ENCODE peak calls at places on chromosomes 13 and 19, in six cellular contexts. Z, D, Y, G, O and I are unnamed samples.

GRCh38 chr19:38429055-38429810 is 3.2 kb upstream of the RASGRP4 start:
- DNase-seq in G (no peak), Z (no peak), D (peak), Y (no peak), O (no peak), I (no peak)

GRCh38 chr19:4624733-4625362 is 14.5 kb upstream of the TNFAIP8L1 start:
- DNase-seq in Z (no peak), O (peak), Y (no peak), D (peak), G (no peak), I (no peak)

GRCh38 chr19:46481187-46481586 is 9.8 kb upstream of the PNMA8A start:
- DNase-seq in D (peak), Z (no peak), G (no peak), O (no peak), Y (peak), I (no peak)

GRCh38 chr19:13234518-13234917 is 84.3 kb downstream of the IER2 start:
- DNase-seq in Z (peak), G (peak), Y (peak), O (no peak), D (peak), I (peak)

GRCh38 chr13:49697468-49697867 is 6.2 kb upstream of the EBPL start:
- DNase-seq in O (no peak), G (no peak), Z (no peak), Y (no peak), D (no peak), I (no peak)

GRCh38 chr13:65907656-65908441 is 1322.3 kb downstream of the PCDH9 start:
- DNase-seq in O (peak), Z (no peak), Y (peak), D (no peak), G (no peak), I (no peak)

GRCh38 chr19:12939292-12939606 is 840 bp downstream of the CALR start:
- DNase-seq in O (peak), D (peak), G (peak), Z (no peak), Y (peak), I (no peak)

GRCh38 chr13:74133657-74134201 is 475 bp downstream of the KLF12 start:
- DNase-seq in Y (peak), G (peak), O (peak), D (peak), Z (peak), I (peak)

GRCh38 chr19:2341987-2342386 is 13.5 kb downstream of the SPPL2B start:
- DNase-seq in Y (no peak), D (no peak), O (no peak), Z (no peak), G (no peak), I (no peak)

GRCh38 chr19:33557720-33558119 is 36.1 kb upstream of the PEPD start:
- DNase-seq in O (no peak), Z (no peak), G (no peak), D (no peak), Y (no peak), I (no peak)

GRCh38 chr19:27679399-27679798 is 1533.6 kb downstream of the UQCRFS1 start:
- DNase-seq in G (no peak), D (no peak), Z (no peak), O (no peak), Y (no peak), I (no peak)

GRCh38 chr19:29893606-29894284 is 48.3 kb upstream of the URI1 start:
- DNase-seq in O (no peak), Y (no peak), D (no peak), G (no peak), Z (no peak), I (no peak)

GRCh38 chr19:44515031-44515430 is 14.4 kb downstream of the CEACAM20 start:
- DNase-seq in D (no peak), Z (no peak), G (no peak), O (no peak), Y (no peak), I (no peak)

GRCh38 chr13:107518780-107519179 is 696.6 kb downstream of the LIG4 start:
- DNase-seq in D (no peak), Z (no peak), G (no peak), O (peak), Y (no peak), I (no peak)

GRCh38 chr19:34575206-34575605 is 93.6 kb downstream of the WTIP start:
- DNase-seq in O (no peak), D (no peak), Y (no peak), G (no peak), Z (no peak), I (no peak)

GRCh38 chr19:18660051-18660910 is 23.2 kb upstream of the CRTC1 start:
- DNase-seq in D (peak), O (no peak), Z (no peak), Y (peak), G (no peak), I (peak)

GRCh38 chr19:1985588-1986356 is 29.7 kb downstream of the BTBD2 start:
- DNase-seq in Y (no peak), D (peak), Z (no peak), O (no peak), G (no peak), I (no peak)

GRCh38 chr13:32415019-32415418 is 12.9 kb downstream of the N4BP2L1 start:
- DNase-seq in O (peak), Y (no peak), G (peak), D (no peak), Z (no peak), I (no peak)

GRCh38 chr19:18611327-18612050 is 1.2 kb upstream of the TMEM59L start:
- DNase-seq in D (peak), Z (no peak), G (no peak), O (no peak), Y (no peak), I (no peak)

GRCh38 chr19:54573330-54573872 is at the start of gene LILRA2:
- DNase-seq in D (no peak), G (peak), O (no peak), Y (no peak), Z (no peak), I (no peak)

GRCh38 chr19:47309608-47310007 is at the start of gene C5AR1:
- DNase-seq in Y (no peak), G (no peak), Z (no peak), O (no peak), D (no peak), I (no peak)

GRCh38 chr19:1837625-1838105 is 10.6 kb downstream of the REXO1 start:
- DNase-seq in Y (no peak), Z (no peak), G (peak), O (no peak), D (peak), I (peak)

GRCh38 chr19:42131149-42132029 is 857 bp downstream of the POU2F2 start:
- DNase-seq in Y (no peak), O (peak), D (peak), G (peak), Z (no peak), I (no peak)
- H3K4me3 ChIP-seq in Y (peak), O (peak), D (peak), G (peak), Z (no peak), I (no peak)

DNA sequence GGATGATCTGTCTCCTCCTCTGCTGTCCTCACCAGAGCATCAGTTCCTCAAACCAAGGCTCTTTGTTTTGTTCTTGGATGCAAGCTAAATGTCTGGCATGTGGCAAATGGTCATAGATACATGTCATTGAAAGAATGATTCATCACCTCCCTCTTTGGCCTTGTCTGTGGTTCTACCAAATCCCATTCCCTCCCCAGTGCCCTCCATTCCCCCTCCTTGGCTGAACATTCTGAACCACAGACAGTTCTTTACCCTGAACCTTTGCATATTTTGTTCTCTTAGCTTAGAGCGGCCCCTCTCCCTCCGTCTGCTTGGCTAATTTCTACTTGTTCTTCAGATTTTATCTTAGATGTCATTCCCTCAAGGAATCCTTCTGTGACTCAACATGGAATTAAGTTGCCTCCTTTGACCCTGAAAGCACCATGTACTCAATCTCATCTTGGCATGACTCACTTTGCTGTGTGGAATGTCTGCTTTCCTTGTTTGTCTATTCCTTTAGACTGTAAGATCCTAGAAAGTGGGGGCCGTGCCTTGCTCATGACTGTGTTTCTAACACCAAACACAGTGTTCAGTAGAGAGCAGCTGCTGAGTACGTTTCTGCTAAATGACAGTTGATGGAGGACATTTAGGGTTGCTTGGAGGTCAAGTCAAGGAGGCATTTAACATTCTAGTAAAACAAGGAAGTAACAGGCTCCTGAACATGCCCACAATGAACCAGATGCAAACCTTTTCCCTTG is 8.1 kb downstream of the ALOX5AP start:
- DNase-seq in O (peak), D (peak), Y (peak), Z (peak), G (no peak), I (no peak)
- TF ChIP-seq CTCF in O (no peak), D (no peak), Y (no peak), Z (no peak), G (no peak), I (no peak)

GRCh38 chr13:26051231-26052135 is at the start of gene SHISA2:
- DNase-seq in G (no peak), Z (peak), D (peak), Y (peak), O (peak), I (peak)
- H3K4me3 ChIP-seq in G (no peak), Z (peak), D (peak), Y (peak), O (no peak), I (peak)

GRCh38 chr19:377801-378581 is 31.0 kb downstream of the C2CD4C start:
- DNase-seq in Y (no peak), D (peak), O (no peak), Z (peak), G (no peak), I (no peak)
- TF ChIP-seq CTCF in Y (no peak), D (no peak), O (no peak), Z (no peak), G (no peak), I (no peak)